ENCODE peak calls at places on chromosomes 7 and 10, in seven cellular contexts. G is iris pigment epithelial cell, T is occipital lobe, L is Right ventricle myocardium inferior, R is posterior vena cava, V is NCI-H82, S is GM06990. U is an unnamed sample.

GRCh38 chr10:126932516-126932915 is 27.3 kb downstream of the DOCK1 start:
- DNase-seq in G (no peak), T (no peak), L (no peak), R (peak), V (no peak), S (no peak), U (no peak)

GRCh38 chr7:860149-860548 is 16.2 kb upstream of the GET4 start:
- DNase-seq in G (no peak), T (peak), L (no peak), R (no peak), V (no peak), S (no peak), U (no peak)

GRCh38 chr10:3415878-3416605 is 243.5 kb upstream of the PITRM1 start:
- DNase-seq in G (no peak), T (no peak), L (peak), R (no peak), V (no peak), S (no peak), U (no peak)

GRCh38 chr7:131012477-131013031 is 278.5 kb upstream of the KLF14 start:
- DNase-seq in G (no peak), T (no peak), L (no peak), R (no peak), V (no peak), S (no peak), U (no peak)

GRCh38 chr7:2218444-2218785 is 14.3 kb downstream of the MAD1L1 start:
- DNase-seq in G (no peak), T (no peak), L (peak), R (no peak), V (no peak), S (no peak), U (no peak)

GRCh38 chr7:71705217-71705616 is 573.3 kb downstream of the GALNT17 start:
- DNase-seq in G (no peak), T (no peak), L (no peak), R (no peak), V (no peak), S (no peak), U (no peak)

GRCh38 chr10:97708976-97709745 is 4.4 kb upstream of the MARVELD1 start:
- DNase-seq in G (peak), T (no peak), L (no peak), R (peak), V (peak), S (no peak), U (peak)

GRCh38 chr10:110833941-110834621 is 37.6 kb upstream of the PDCD4 start:
- DNase-seq in G (no peak), T (no peak), L (no peak), R (no peak), V (no peak), S (no peak), U (no peak)

U was measured in activated CD4-positive, alpha-beta T cell treated with anti-CD3 and anti-CD28 coated beads, Interleukin-2, amount 10 ng/mL, durations not matched to agents 7 days and 5 days.